ENCODE peak calls at places on chromosome 18, in ten cellular contexts. One of them, this sample, is unnamed.

GRCh38 chr18:78875268-78875997 is 104.2 kb upstream of the SALL3 start:
- DNase-seq in dorsolateral prefrontal cortex: no peak
- DNase-seq in lung: peak
- DNase-seq in hepatocyte: peak
- DNase-seq in left ventricle myocardium inferior: no peak
- DNase-seq in A549: peak
- DNase-seq in endothelial cell of umbilical vein: no peak
- DNase-seq in GM10248: peak
- DNase-seq in CD4-positive, alpha-beta T cell: no peak
- DNase-seq in kidney: no peak
- DNase-seq in this sample: no peak

GRCh38 chr18:63207154-63207790 is 112.3 kb downstream of the BCL2 start:
- DNase-seq in hepatocyte: no peak
- DNase-seq in lung: no peak
- DNase-seq in GM10248: peak
- DNase-seq in left ventricle myocardium inferior: no peak
- DNase-seq in CD4-positive, alpha-beta T cell: no peak
- DNase-seq in dorsolateral prefrontal cortex: no peak
- DNase-seq in A549: no peak
- DNase-seq in kidney: no peak
- DNase-seq in endothelial cell of umbilical vein: no peak
- DNase-seq in this sample: no peak

GRCh38 chr18:23099621-23100020 is 35.7 kb upstream of the CABLES1 start:
- DNase-seq in GM10248: no peak
- DNase-seq in A549: peak
- DNase-seq in left ventricle myocardium inferior: no peak
- DNase-seq in endothelial cell of umbilical vein: no peak
- DNase-seq in lung: peak
- DNase-seq in CD4-positive, alpha-beta T cell: no peak
- DNase-seq in kidney: peak
- DNase-seq in hepatocyte: peak
- DNase-seq in dorsolateral prefrontal cortex: no peak
- DNase-seq in this sample: no peak

GRCh38 chr18:77086034-77086433 is 46.5 kb downstream of the MBP start:
- DNase-seq in kidney: no peak
- DNase-seq in GM10248: no peak
- DNase-seq in A549: no peak
- DNase-seq in hepatocyte: no peak
- DNase-seq in dorsolateral prefrontal cortex: no peak
- DNase-seq in left ventricle myocardium inferior: no peak
- DNase-seq in CD4-positive, alpha-beta T cell: no peak
- DNase-seq in lung: no peak
- DNase-seq in endothelial cell of umbilical vein: peak
- DNase-seq in this sample: no peak

GRCh38 chr18:13361422-13361821 is 142.9 kb downstream of the LDLRAD4 start:
- DNase-seq in lung: no peak
- DNase-seq in endothelial cell of umbilical vein: no peak
- DNase-seq in hepatocyte: no peak
- DNase-seq in dorsolateral prefrontal cortex: peak
- DNase-seq in left ventricle myocardium inferior: no peak
- DNase-seq in A549: no peak
- DNase-seq in kidney: no peak
- DNase-seq in CD4-positive, alpha-beta T cell: no peak
- DNase-seq in GM10248: peak
- DNase-seq in this sample: no peak

GRCh38 chr18:57397440-57397839 is 37.7 kb upstream of the ONECUT2 start:
- DNase-seq in dorsolateral prefrontal cortex: no peak
- DNase-seq in hepatocyte: peak
- DNase-seq in A549: peak
- DNase-seq in kidney: no peak
- DNase-seq in left ventricle myocardium inferior: no peak
- DNase-seq in GM10248: no peak
- DNase-seq in CD4-positive, alpha-beta T cell: no peak
- DNase-seq in endothelial cell of umbilical vein: no peak
- DNase-seq in lung: no peak
- DNase-seq in this sample: no peak

GRCh38 chr18:51191139-51191717 is 6.3 kb downstream of the MEX3C start:
- DNase-seq in A549: no peak
- DNase-seq in dorsolateral prefrontal cortex: no peak
- DNase-seq in CD4-positive, alpha-beta T cell: no peak
- DNase-seq in lung: no peak
- DNase-seq in GM10248: no peak
- DNase-seq in kidney: no peak
- DNase-seq in left ventricle myocardium inferior: no peak
- DNase-seq in hepatocyte: no peak
- DNase-seq in endothelial cell of umbilical vein: no peak
- DNase-seq in this sample: no peak

GRCh38 chr18:14029512-14029911 is 102.7 kb downstream of the ZNF519 start:
- DNase-seq in hepatocyte: no peak
- DNase-seq in lung: no peak
- DNase-seq in CD4-positive, alpha-beta T cell: no peak
- DNase-seq in GM10248: no peak
- DNase-seq in dorsolateral prefrontal cortex: no peak
- DNase-seq in endothelial cell of umbilical vein: no peak
- DNase-seq in kidney: no peak
- DNase-seq in A549: no peak
- DNase-seq in left ventricle myocardium inferior: no peak
- DNase-seq in this sample: no peak

GRCh38 chr18:8754995-8755955 is 49.9 kb downstream of the MTCL1 start:
- DNase-seq in A549: no peak
- DNase-seq in dorsolateral prefrontal cortex: no peak
- DNase-seq in left ventricle myocardium inferior: no peak
- DNase-seq in hepatocyte: no peak
- DNase-seq in kidney: no peak
- DNase-seq in lung: no peak
- DNase-seq in endothelial cell of umbilical vein: no peak
- DNase-seq in CD4-positive, alpha-beta T cell: peak
- DNase-seq in GM10248: no peak
- DNase-seq in this sample: no peak

GRCh38 chr18:66966171-66966570 is 362.3 kb upstream of the CDH19 start:
- DNase-seq in kidney: no peak
- DNase-seq in left ventricle myocardium inferior: no peak
- DNase-seq in lung: no peak
- DNase-seq in dorsolateral prefrontal cortex: no peak
- DNase-seq in hepatocyte: no peak
- DNase-seq in CD4-positive, alpha-beta T cell: no peak
- DNase-seq in endothelial cell of umbilical vein: no peak
- DNase-seq in GM10248: no peak
- DNase-seq in A549: no peak
- DNase-seq in this sample: no peak

GRCh38 chr18:6281874-6282273 is 132.8 kb downstream of the L3MBTL4 start:
- DNase-seq in left ventricle myocardium inferior: no peak
- DNase-seq in A549: no peak
- DNase-seq in CD4-positive, alpha-beta T cell: no peak
- DNase-seq in GM10248: no peak
- DNase-seq in hepatocyte: peak
- DNase-seq in endothelial cell of umbilical vein: no peak
- DNase-seq in kidney: no peak
- DNase-seq in lung: no peak
- DNase-seq in dorsolateral prefrontal cortex: no peak
- DNase-seq in this sample: no peak

GRCh38 chr18:37422116-37422515 is 143.5 kb downstream of the CELF4 start:
- DNase-seq in hepatocyte: no peak
- DNase-seq in A549: no peak
- DNase-seq in dorsolateral prefrontal cortex: no peak
- DNase-seq in endothelial cell of umbilical vein: no peak
- DNase-seq in lung: no peak
- DNase-seq in CD4-positive, alpha-beta T cell: no peak
- DNase-seq in kidney: no peak
- DNase-seq in GM10248: no peak
- DNase-seq in left ventricle myocardium inferior: no peak
- DNase-seq in this sample: no peak

GRCh38 chr18:35479911-35480586 is 17.7 kb downstream of the INO80C start:
- DNase-seq in lung: no peak
- DNase-seq in dorsolateral prefrontal cortex: no peak
- DNase-seq in CD4-positive, alpha-beta T cell: no peak
- DNase-seq in hepatocyte: no peak
- DNase-seq in endothelial cell of umbilical vein: no peak
- DNase-seq in A549: peak
- DNase-seq in GM10248: no peak
- DNase-seq in kidney: no peak
- DNase-seq in left ventricle myocardium inferior: no peak
- DNase-seq in this sample: no peak

GRCh38 chr18:79488311-79489047 is 92.7 kb downstream of the NFATC1 start:
- DNase-seq in lung: no peak
- DNase-seq in CD4-positive, alpha-beta T cell: no peak
- DNase-seq in hepatocyte: no peak
- DNase-seq in kidney: peak
- DNase-seq in GM10248: no peak
- DNase-seq in left ventricle myocardium inferior: peak
- DNase-seq in dorsolateral prefrontal cortex: no peak
- DNase-seq in endothelial cell of umbilical vein: no peak
- DNase-seq in A549: no peak
- DNase-seq in this sample: no peak

GRCh38 chr18:75454022-75454795 is 26.7 kb upstream of the SMIM21 start:
- DNase-seq in left ventricle myocardium inferior: no peak
- DNase-seq in hepatocyte: no peak
- DNase-seq in GM10248: no peak
- DNase-seq in dorsolateral prefrontal cortex: no peak
- DNase-seq in A549: no peak
- DNase-seq in endothelial cell of umbilical vein: no peak
- DNase-seq in kidney: no peak
- DNase-seq in CD4-positive, alpha-beta T cell: no peak
- DNase-seq in lung: no peak
- DNase-seq in this sample: no peak

GRCh38 chr18:75455249-75456183 is 28.0 kb upstream of the SMIM21 start:
- DNase-seq in kidney: peak
- DNase-seq in CD4-positive, alpha-beta T cell: no peak
- DNase-seq in dorsolateral prefrontal cortex: no peak
- DNase-seq in left ventricle myocardium inferior: peak
- DNase-seq in A549: no peak
- DNase-seq in endothelial cell of umbilical vein: peak
- DNase-seq in GM10248: no peak
- DNase-seq in lung: no peak
- DNase-seq in hepatocyte: peak
- DNase-seq in this sample: peak

GRCh38 chr18:75456277-75456676 is 28.8 kb upstream of the SMIM21 start:
- DNase-seq in A549: no peak
- DNase-seq in dorsolateral prefrontal cortex: no peak
- DNase-seq in lung: no peak
- DNase-seq in CD4-positive, alpha-beta T cell: no peak
- DNase-seq in GM10248: no peak
- DNase-seq in kidney: no peak
- DNase-seq in left ventricle myocardium inferior: no peak
- DNase-seq in endothelial cell of umbilical vein: no peak
- DNase-seq in hepatocyte: peak
- DNase-seq in this sample: no peak
- TF ChIP-seq CTCF in A549: no peak
- TF ChIP-seq CTCF in dorsolateral prefrontal cortex: no peak
- TF ChIP-seq CTCF in lung: no peak
- TF ChIP-seq CTCF in CD4-positive, alpha-beta T cell: no peak
- TF ChIP-seq CTCF in GM10248: no peak
- TF ChIP-seq CTCF in kidney: no peak
- TF ChIP-seq CTCF in left ventricle myocardium inferior: no peak
- TF ChIP-seq CTCF in endothelial cell of umbilical vein: no peak
- TF ChIP-seq CTCF in hepatocyte: no peak
- TF ChIP-seq CTCF in this sample: no peak

DNA sequence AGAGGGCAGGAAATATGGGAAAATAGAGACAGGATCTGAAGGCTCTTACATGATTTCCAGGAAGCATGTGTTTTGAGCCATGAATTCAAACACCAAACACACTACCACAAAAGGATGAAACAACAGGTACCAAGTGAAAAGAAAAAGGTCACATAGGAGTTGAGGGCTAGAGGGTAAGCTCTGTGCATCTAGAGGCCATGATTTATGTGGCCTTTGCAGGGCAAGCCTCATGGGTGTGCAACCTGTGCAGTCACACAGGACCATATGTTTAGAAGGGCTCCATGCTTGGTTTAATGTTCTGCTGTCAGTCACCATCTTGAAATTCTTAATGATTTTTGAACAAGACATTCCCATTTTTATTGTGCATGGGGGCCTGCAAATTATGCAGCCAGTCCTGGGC is 134.5 kb upstream of the CCDC68 start:
- DNase-seq in endothelial cell of umbilical vein: no peak
- DNase-seq in kidney: no peak
- DNase-seq in A549: no peak
- DNase-seq in left ventricle myocardium inferior: no peak
- DNase-seq in hepatocyte: no peak
- DNase-seq in lung: no peak
- DNase-seq in dorsolateral prefrontal cortex: no peak
- DNase-seq in GM10248: no peak
- DNase-seq in CD4-positive, alpha-beta T cell: no peak
- DNase-seq in this sample: no peak
- TF ChIP-seq CTCF in endothelial cell of umbilical vein: no peak
- TF ChIP-seq CTCF in kidney: no peak
- TF ChIP-seq CTCF in A549: no peak
- TF ChIP-seq CTCF in left ventricle myocardium inferior: no peak
- TF ChIP-seq CTCF in hepatocyte: no peak
- TF ChIP-seq CTCF in lung: no peak
- TF ChIP-seq CTCF in dorsolateral prefrontal cortex: no peak
- TF ChIP-seq CTCF in GM10248: no peak
- TF ChIP-seq CTCF in CD4-positive, alpha-beta T cell: no peak
- TF ChIP-seq CTCF in this sample: no peak

GRCh38 chr18:3441290-3441689 is 8.7 kb upstream of the TGIF1 start:
- DNase-seq in left ventricle myocardium inferior: no peak
- DNase-seq in CD4-positive, alpha-beta T cell: no peak
- DNase-seq in hepatocyte: peak
- DNase-seq in lung: no peak
- DNase-seq in A549: peak
- DNase-seq in GM10248: no peak
- DNase-seq in endothelial cell of umbilical vein: peak
- DNase-seq in kidney: no peak
- DNase-seq in dorsolateral prefrontal cortex: no peak
- DNase-seq in this sample: no peak
- TF ChIP-seq CTCF in left ventricle myocardium inferior: peak
- TF ChIP-seq CTCF in CD4-positive, alpha-beta T cell: peak
- TF ChIP-seq CTCF in hepatocyte: peak
- TF ChIP-seq CTCF in lung: no peak
- TF ChIP-seq CTCF in A549: peak
- TF ChIP-seq CTCF in GM10248: no peak
- TF ChIP-seq CTCF in endothelial cell of umbilical vein: peak
- TF ChIP-seq CTCF in kidney: peak
- TF ChIP-seq CTCF in dorsolateral prefrontal cortex: peak
- TF ChIP-seq CTCF in this sample: peak

GRCh38 chr18:65436430-65436829 is 314.4 kb upstream of the CDH7 start:
- DNase-seq in hepatocyte: no peak
- DNase-seq in left ventricle myocardium inferior: no peak
- DNase-seq in CD4-positive, alpha-beta T cell: no peak
- DNase-seq in endothelial cell of umbilical vein: no peak
- DNase-seq in A549: no peak
- DNase-seq in kidney: no peak
- DNase-seq in dorsolateral prefrontal cortex: no peak
- DNase-seq in GM10248: no peak
- DNase-seq in lung: no peak
- DNase-seq in this sample: no peak

GRCh38 chr18:65435529-65435928 is 315.3 kb upstream of the CDH7 start:
- DNase-seq in hepatocyte: no peak
- DNase-seq in CD4-positive, alpha-beta T cell: no peak
- DNase-seq in A549: no peak
- DNase-seq in dorsolateral prefrontal cortex: no peak
- DNase-seq in left ventricle myocardium inferior: no peak
- DNase-seq in kidney: no peak
- DNase-seq in GM10248: no peak
- DNase-seq in endothelial cell of umbilical vein: no peak
- DNase-seq in lung: no peak
- DNase-seq in this sample: no peak

DNA sequence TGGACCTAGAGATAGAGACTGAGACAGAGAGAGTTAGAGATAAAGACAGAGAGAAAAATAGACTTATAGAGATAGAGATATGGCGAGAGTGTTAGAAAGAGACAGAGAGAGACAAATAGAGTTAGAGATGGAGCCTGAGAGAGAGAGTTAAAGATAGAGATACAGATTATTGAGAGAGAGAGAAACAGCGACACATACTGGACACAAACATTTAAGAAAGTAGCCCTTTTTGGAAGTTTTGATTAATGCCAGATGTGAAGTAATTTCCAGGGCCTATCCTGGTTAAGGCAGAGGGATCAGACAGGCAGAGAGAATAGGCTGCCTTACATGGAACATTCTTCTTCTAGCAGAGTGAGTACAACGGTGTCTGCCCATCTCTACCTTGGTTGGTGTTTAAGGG is 311.6 kb upstream of the CDH7 start:
- DNase-seq in lung: no peak
- DNase-seq in CD4-positive, alpha-beta T cell: no peak
- DNase-seq in hepatocyte: peak
- DNase-seq in dorsolateral prefrontal cortex: no peak
- DNase-seq in endothelial cell of umbilical vein: no peak
- DNase-seq in GM10248: no peak
- DNase-seq in left ventricle myocardium inferior: no peak
- DNase-seq in A549: peak
- DNase-seq in kidney: no peak
- DNase-seq in this sample: no peak
- TF ChIP-seq CTCF in lung: no peak
- TF ChIP-seq CTCF in CD4-positive, alpha-beta T cell: no peak
- TF ChIP-seq CTCF in hepatocyte: peak
- TF ChIP-seq CTCF in dorsolateral prefrontal cortex: no peak
- TF ChIP-seq CTCF in endothelial cell of umbilical vein: peak
- TF ChIP-seq CTCF in GM10248: no peak
- TF ChIP-seq CTCF in left ventricle myocardium inferior: no peak
- TF ChIP-seq CTCF in A549: no peak
- TF ChIP-seq CTCF in kidney: no peak
- TF ChIP-seq CTCF in this sample: peak